ENCODE peak calls at places on chromosomes 2 and 18, in four cellular contexts. One of them, this sample, is unnamed.
A peak's percentile ranks its signal among the peaks of the same experiment; 100 is the strongest.

GRCh38 chr2:88265352-88265960 is 95.3 kb downstream of the THNSL2 start:
- DNase-seq in HL-60: peak; percentile 17
- DNase-seq in K562: peak; percentile 36
- DNase-seq in GM12878: peak; percentile 40
- DNase-seq in this sample: no peak

GRCh38 chr2:240255165-240255491 is 114.7 kb upstream of the OTOS start:
- DNase-seq in HL-60: no peak
- DNase-seq in K562: no peak
- DNase-seq in GM12878: no peak
- DNase-seq in this sample: no peak

GRCh38 chr2:216555274-216555673 is 56.6 kb downstream of the RPL37A start:
- DNase-seq in HL-60: no peak
- DNase-seq in K562: no peak
- DNase-seq in GM12878: no peak
- DNase-seq in this sample: no peak

GRCh38 chr18:60668583-60668982 is 296.0 kb upstream of the MC4R start:
- DNase-seq in HL-60: no peak
- DNase-seq in K562: no peak
- DNase-seq in GM12878: no peak
- DNase-seq in this sample: no peak

GRCh38 chr2:74777161-74777900 is 56.6 kb upstream of the HK2 start:
- DNase-seq in HL-60: no peak
- DNase-seq in K562: no peak
- DNase-seq in GM12878: peak; percentile 41
- DNase-seq in this sample: peak; percentile 45

GRCh38 chr2:119453972-119454593 is 22.4 kb downstream of the TMEM37 start:
- DNase-seq in HL-60: no peak
- DNase-seq in K562: no peak
- DNase-seq in GM12878: no peak
- DNase-seq in this sample: no peak

GRCh38 chr2:200592414-200593075 is 6.7 kb downstream of the AOX1 start:
- DNase-seq in HL-60: no peak
- DNase-seq in K562: no peak
- DNase-seq in GM12878: no peak
- DNase-seq in this sample: no peak

GRCh38 chr18:68763082-68763481 is 34.8 kb upstream of the CCDC102B start:
- DNase-seq in HL-60: no peak
- DNase-seq in K562: no peak
- DNase-seq in GM12878: no peak
- DNase-seq in this sample: no peak

GRCh38 chr2:144389930-144390311 is 130.0 kb downstream of the ZEB2 start:
- DNase-seq in HL-60: no peak
- DNase-seq in K562: no peak
- DNase-seq in GM12878: no peak
- DNase-seq in this sample: no peak

GRCh38 chr2:217610411-217610814 is 392.4 kb downstream of the TNS1 start:
- DNase-seq in HL-60: no peak
- DNase-seq in K562: no peak
- DNase-seq in GM12878: peak; percentile 31
- DNase-seq in this sample: no peak

GRCh38 chr2:168456526-168457176 is 579 bp downstream of the CERS6 start:
- DNase-seq in HL-60: no peak
- DNase-seq in K562: peak; percentile 65
- DNase-seq in GM12878: no peak
- DNase-seq in this sample: peak; percentile 11

GRCh38 chr2:9473308-9473984 is 905 bp upstream of the IAH1 start:
- DNase-seq in HL-60: no peak
- DNase-seq in K562: no peak
- DNase-seq in GM12878: no peak
- DNase-seq in this sample: no peak

GRCh38 chr2:9658972-9659371 is 28.2 kb upstream of the YWHAQ start:
- DNase-seq in HL-60: no peak
- DNase-seq in K562: no peak
- DNase-seq in GM12878: no peak
- DNase-seq in this sample: no peak

GRCh38 chr2:239055756-239056493 is 208.0 kb downstream of the TWIST2 start:
- DNase-seq in HL-60: no peak
- DNase-seq in K562: no peak
- DNase-seq in GM12878: no peak
- DNase-seq in this sample: no peak

GRCh38 chr2:113390133-113390849 is 47.2 kb upstream of the ZNG1B start:
- DNase-seq in HL-60: peak; percentile 94
- DNase-seq in K562: peak; percentile 54
- DNase-seq in GM12878: peak; percentile 71
- DNase-seq in this sample: peak; percentile 35

GRCh38 chr2:120344214-120344990 is 1.5 kb upstream of the INHBB start:
- DNase-seq in HL-60: no peak
- DNase-seq in K562: no peak
- DNase-seq in GM12878: no peak
- DNase-seq in this sample: no peak

GRCh38 chr2:173652731-173653426 is 298.2 kb downstream of the CDCA7 start:
- DNase-seq in HL-60: no peak
- DNase-seq in K562: no peak
- DNase-seq in GM12878: no peak
- DNase-seq in this sample: no peak

GRCh38 chr2:187989925-187990623 is 301.6 kb upstream of the GULP1 start:
- DNase-seq in HL-60: no peak
- DNase-seq in K562: no peak
- DNase-seq in GM12878: no peak
- DNase-seq in this sample: no peak

GRCh38 chr2:23757686-23758433 is 169.1 kb downstream of the ATAD2B start:
- DNase-seq in HL-60: no peak
- DNase-seq in K562: peak; percentile 31
- DNase-seq in GM12878: no peak
- DNase-seq in this sample: no peak

GRCh38 chr2:73984922-73985317 is 210 bp downstream of the TET3 start:
- DNase-seq in HL-60: peak; percentile 60
- DNase-seq in K562: no peak
- DNase-seq in GM12878: no peak
- DNase-seq in this sample: peak; percentile 53

GRCh38 chr2:99085400-99085799 is 56.1 kb upstream of the C2orf15 start:
- DNase-seq in HL-60: no peak
- DNase-seq in K562: no peak
- DNase-seq in GM12878: no peak
- DNase-seq in this sample: no peak

GRCh38 chr2:159776321-159776720 is 21.7 kb downstream of the CD302 start:
- DNase-seq in HL-60: no peak
- DNase-seq in K562: no peak
- DNase-seq in GM12878: no peak
- DNase-seq in this sample: no peak

GRCh38 chr2:205482399-205483065 is 199.8 kb upstream of the NRP2 start:
- DNase-seq in HL-60: no peak
- DNase-seq in K562: no peak
- DNase-seq in GM12878: no peak
- DNase-seq in this sample: no peak

GRCh38 chr2:74146929-74147728 is 583 bp downstream of the BOLA3 start:
- DNase-seq in HL-60: no peak
- DNase-seq in K562: no peak
- DNase-seq in GM12878: no peak
- DNase-seq in this sample: peak; percentile 32

GRCh38 chr2:113232123-113232522 is 46.6 kb downstream of the PAX8 start:
- DNase-seq in HL-60: no peak
- DNase-seq in K562: no peak
- DNase-seq in GM12878: no peak
- DNase-seq in this sample: no peak

GRCh38 chr2:179911569-179911968 is 50.2 kb upstream of the ZNF385B start:
- DNase-seq in HL-60: no peak
- DNase-seq in K562: no peak
- DNase-seq in GM12878: no peak
- DNase-seq in this sample: no peak

GRCh38 chr18:5543036-5543671 is 643 bp downstream of the EPB41L3 start:
- DNase-seq in HL-60: no peak
- DNase-seq in K562: no peak
- DNase-seq in GM12878: no peak
- DNase-seq in this sample: no peak

GRCh38 chr18:5542393-5543035 is 1.3 kb downstream of the EPB41L3 start:
- DNase-seq in HL-60: no peak
- DNase-seq in K562: no peak
- DNase-seq in GM12878: no peak
- DNase-seq in this sample: no peak

GRCh38 chr18:5546660-5547059 is 2.9 kb upstream of the EPB41L3 start:
- DNase-seq in HL-60: no peak
- DNase-seq in K562: no peak
- DNase-seq in GM12878: no peak
- DNase-seq in this sample: no peak

GRCh38 chr18:5538541-5538940 is 5.3 kb downstream of the EPB41L3 start:
- DNase-seq in HL-60: no peak
- DNase-seq in K562: no peak
- DNase-seq in GM12878: no peak
- DNase-seq in this sample: no peak

DNA sequence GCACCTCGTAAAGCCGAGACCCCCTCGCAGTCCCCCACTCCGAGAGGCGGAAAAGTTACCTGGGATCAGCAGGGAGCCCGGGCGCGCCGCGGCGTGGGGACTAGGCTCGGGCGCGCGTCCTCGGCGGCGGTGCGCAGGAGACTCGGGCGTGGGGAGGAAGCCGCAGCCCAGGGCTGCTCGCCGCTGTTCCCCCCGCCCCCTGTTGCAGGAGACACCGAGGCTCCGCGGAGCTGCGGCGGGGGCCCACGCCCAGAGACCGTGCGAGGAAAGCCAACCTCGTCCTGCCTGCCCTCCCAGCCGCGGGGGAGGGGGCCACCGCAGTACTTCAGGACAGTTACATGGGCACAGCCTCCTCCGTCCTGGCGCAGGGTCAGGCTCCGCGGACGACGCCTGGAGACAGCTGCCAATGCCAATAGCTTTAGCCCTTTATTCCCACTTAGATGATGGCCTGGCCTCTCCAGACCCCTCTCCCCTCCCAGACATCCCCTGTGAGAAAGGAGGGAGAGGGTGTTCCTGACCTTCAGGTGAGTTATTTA is at the start of gene EPB41L3:
- DNase-seq in HL-60: peak; percentile 50
- DNase-seq in K562: no peak
- DNase-seq in GM12878: no peak
- DNase-seq in this sample: no peak
- TF ChIP-seq POLR2AphosphoS5 in HL-60: peak; percentile 84
- TF ChIP-seq POLR2AphosphoS5 in K562: no peak
- TF ChIP-seq POLR2AphosphoS5 in GM12878: no peak
- TF ChIP-seq POLR2AphosphoS5 in this sample: no peak

GRCh38 chr2:223760838-223761502 is 76.4 kb downstream of the AP1S3 start:
- DNase-seq in HL-60: peak; percentile 4
- DNase-seq in K562: no peak
- DNase-seq in GM12878: peak; percentile 53
- DNase-seq in this sample: no peak
- TF ChIP-seq SPI1 in HL-60: no peak
- TF ChIP-seq SPI1 in K562: no peak
- TF ChIP-seq SPI1 in GM12878: no peak
- TF ChIP-seq SPI1 in this sample: no peak

GRCh38 chr2:942775-943460 is 7.7 kb upstream of the SNTG2 start:
- DNase-seq in HL-60: no peak
- DNase-seq in K562: no peak
- DNase-seq in GM12878: no peak
- DNase-seq in this sample: no peak
- TF ChIP-seq POLR2AphosphoS5 in HL-60: no peak
- TF ChIP-seq POLR2AphosphoS5 in K562: no peak
- TF ChIP-seq POLR2AphosphoS5 in GM12878: no peak
- TF ChIP-seq POLR2AphosphoS5 in this sample: no peak

GRCh38 chr2:108212671-108213070 is 27.1 kb upstream of the SULT1C3 start:
- DNase-seq in HL-60: no peak
- DNase-seq in K562: no peak
- DNase-seq in GM12878: no peak
- DNase-seq in this sample: no peak

GRCh38 chr2:108219688-108220087 is 20.1 kb upstream of the SULT1C3 start:
- DNase-seq in HL-60: no peak
- DNase-seq in K562: no peak
- DNase-seq in GM12878: no peak
- DNase-seq in this sample: no peak

GRCh38 chr2:108217211-108217610 is 22.6 kb upstream of the SULT1C3 start:
- DNase-seq in HL-60: no peak
- DNase-seq in K562: no peak
- DNase-seq in GM12878: no peak
- DNase-seq in this sample: no peak

GRCh38 chr2:108220191-108220590 is 19.6 kb upstream of the SULT1C3 start:
- DNase-seq in HL-60: no peak
- DNase-seq in K562: no peak
- DNase-seq in GM12878: no peak
- DNase-seq in this sample: no peak

GRCh38 chr2:108215794-108216211 is 24.0 kb upstream of the SULT1C3 start:
- DNase-seq in HL-60: peak; percentile 21
- DNase-seq in K562: no peak
- DNase-seq in GM12878: no peak
- DNase-seq in this sample: no peak
- TF ChIP-seq SPI1 in HL-60: no peak
- TF ChIP-seq SPI1 in K562: no peak
- TF ChIP-seq SPI1 in GM12878: no peak
- TF ChIP-seq SPI1 in this sample: no peak

This sample was measured in GM12891.